ENCODE peak calls at places on chromosomes 12 and 14, in five cellular contexts. X, S, V, Z and D are unnamed samples.

GRCh38 chr12:98399532-98399931 is 115.9 kb upstream of the TMPO start:
- DNase-seq in S (peak; percentile 34), X (peak; percentile 85), Z (no peak), V (no peak), D (peak; percentile 41)

GRCh38 chr12:81757731-81758325 is 1.3 kb downstream of the PPFIA2 start:
- DNase-seq in S (no peak), X (no peak), Z (no peak), V (no peak), D (no peak)

GRCh38 chr14:91385227-91385626 is 32.4 kb downstream of the CCDC88C start:
- DNase-seq in S (no peak), X (no peak), Z (no peak), V (no peak), D (no peak)

GRCh38 chr14:88323520-88324199 is 591 bp upstream of the KCNK10 start:
- DNase-seq in X (no peak), S (no peak), Z (no peak), V (no peak), D (peak; percentile 48)

GRCh38 chr14:95003099-95003960 is 154.0 kb downstream of the DICER1 start:
- DNase-seq in V (no peak), X (no peak), S (no peak), Z (no peak), D (no peak)

GRCh38 chr12:87660987-87661769 is 368.0 kb downstream of the C12orf50 start:
- DNase-seq in V (no peak), Z (no peak), X (no peak), S (no peak), D (no peak)

GRCh38 chr14:98997526-98998205 is 274.3 kb downstream of the BCL11B start:
- DNase-seq in X (no peak), V (no peak), Z (no peak), S (no peak), D (no peak)

GRCh38 chr14:92954933-92955332 is 32.0 kb downstream of the CHGA start:
- DNase-seq in S (no peak), V (no peak), Z (no peak), X (no peak), D (no peak)

GRCh38 chr14:93974299-93974698 is 2.1 kb downstream of the ASB2 start:
- DNase-seq in S (no peak), Z (no peak), X (no peak), V (no peak), D (no peak)

GRCh38 chr12:124162151-124163110 is 132.5 kb upstream of the RFLNA start:
- DNase-seq in Z (no peak), S (no peak), X (peak; percentile 12), V (no peak), D (no peak)

GRCh38 chr14:67514650-67515385 is 18.3 kb upstream of the PLEKHH1 start:
- DNase-seq in X (no peak), Z (no peak), V (peak; percentile 36), S (peak; percentile 54), D (peak; percentile 72)

GRCh38 chr14:68780358-68781160 is 12.3 kb downstream of the ZFP36L1 start:
- DNase-seq in S (peak; percentile 34), V (peak; percentile 73), Z (no peak), X (peak; percentile 53), D (peak; percentile 82)

DNA sequence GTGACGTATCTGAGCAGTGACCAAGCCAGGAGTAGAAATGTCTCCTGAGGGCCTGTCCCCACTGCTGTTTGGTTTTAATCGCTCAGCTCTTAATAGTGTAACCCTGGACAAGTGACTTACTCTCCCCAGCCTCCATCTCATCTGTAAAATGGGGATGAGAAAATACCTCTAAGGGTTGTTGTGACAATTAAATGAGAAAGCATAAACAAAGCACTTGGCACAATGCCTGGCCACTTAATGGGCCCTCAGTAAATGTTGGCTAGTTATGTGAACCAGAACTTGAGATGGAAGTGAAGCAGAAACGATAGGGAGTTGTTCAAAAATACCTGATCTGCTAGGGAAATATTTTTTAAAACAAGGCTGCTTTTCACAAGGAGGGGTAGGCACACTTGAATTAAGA is 58.2 kb downstream of the HMGA2 start:
- DNase-seq in S (no peak), Z (no peak), V (no peak), X (no peak), D (no peak)
- H3K4me1 ChIP-seq in S (no peaks in the 10 kb centered on the region), Z (peaks cover 24% of the 10 kb centered on the region), V (peaks cover 25% of the 10 kb centered on the region), X (no peaks in the 10 kb centered on the region), D (peaks cover 3% of the 10 kb centered on the region)

GRCh38 chr12:24072302-24072701 is 122.8 kb upstream of the SOX5 start:
- DNase-seq in V (no peak), S (no peak), Z (no peak), X (no peak), D (no peak)
- H3K4me1 ChIP-seq in V (no peaks in the 10 kb centered on the region), S (no peaks in the 10 kb centered on the region), Z (no peaks in the 10 kb centered on the region), X (no peaks in the 10 kb centered on the region), D (peaks cover 2% of the 10 kb centered on the region)

GRCh38 chr14:56199976-56200577 is 81.9 kb downstream of the PELI2 start:
- DNase-seq in V (no peak), X (no peak), S (no peak), Z (no peak), D (no peak)
- H3K4me1 ChIP-seq in V (peaks cover 32% of the 10 kb centered on the region), X (peaks cover 34% of the 10 kb centered on the region), S (peaks cover 13% of the 10 kb centered on the region), Z (no peaks in the 10 kb centered on the region), D (no peaks in the 10 kb centered on the region)

DNA sequence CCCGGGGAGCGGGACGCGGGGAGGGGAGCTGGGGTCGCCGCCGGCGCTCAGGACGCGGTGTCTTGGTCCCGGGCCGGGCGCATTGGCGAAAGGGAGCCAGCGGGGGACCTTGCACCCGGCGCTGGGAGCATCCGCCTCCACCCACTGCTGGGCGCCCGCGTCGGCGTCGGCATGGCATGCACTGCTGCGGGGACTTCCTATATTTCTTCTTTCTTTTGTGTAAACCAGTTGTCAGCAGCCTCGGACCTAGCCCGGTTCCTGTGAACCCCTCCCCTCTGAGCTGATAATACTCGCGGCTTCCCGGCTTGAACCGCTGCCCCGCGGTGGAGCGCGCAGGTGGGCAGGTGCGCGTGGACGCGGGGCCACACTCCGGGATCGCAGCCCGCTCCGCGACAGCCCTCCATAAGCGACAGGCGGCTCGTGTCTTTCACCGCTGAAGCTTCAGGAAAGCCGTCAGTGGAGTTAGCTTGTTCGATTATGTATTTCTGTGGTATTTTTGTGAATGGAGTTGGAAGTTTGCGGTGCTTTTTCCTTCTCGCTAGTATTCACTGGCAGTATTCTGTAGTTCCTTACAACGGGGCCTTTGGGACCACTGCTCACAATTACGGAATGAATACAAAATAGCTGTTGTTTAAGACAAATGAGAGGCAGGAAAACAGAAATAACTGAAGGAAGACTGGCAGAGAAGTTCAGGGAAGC is 824 bp downstream of the BMAL2 start:
- DNase-seq in X (no peak), Z (no peak), V (peak; percentile 23), S (peak; percentile 17), D (peak; percentile 61)
- H3K4me1 ChIP-seq in X (peaks cover 54% of the 10 kb centered on the region), Z (peaks cover 64% of the 10 kb centered on the region), V (peaks cover 19% of the 10 kb centered on the region), S (peaks cover 17% of the 10 kb centered on the region), D (no peaks in the 10 kb centered on the region)

DNA sequence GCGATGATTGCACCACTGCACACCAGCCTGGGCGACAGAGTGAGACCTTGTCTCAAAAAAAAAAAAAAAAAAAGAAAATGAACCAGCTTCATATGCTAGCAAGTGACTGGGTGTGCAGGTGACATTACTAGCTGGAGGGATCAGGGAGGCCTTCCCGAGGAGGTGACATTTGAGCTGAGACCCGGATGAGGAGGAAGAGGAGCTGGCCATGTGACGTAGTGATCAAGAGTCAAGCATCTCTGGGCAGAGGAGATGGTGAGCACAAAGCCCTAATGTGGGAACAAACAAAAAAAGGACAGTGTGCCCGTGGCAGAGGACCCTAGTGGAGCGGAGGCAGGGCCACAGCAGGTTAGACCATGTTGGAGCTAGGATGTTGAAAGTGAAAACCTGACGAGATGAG is 3.5 kb upstream of the PTPN6 start:
- DNase-seq in X (no peak), S (no peak), V (no peak), Z (no peak), D (no peak)
- H3K4me1 ChIP-seq in X (peaks cover 30% of the 10 kb centered on the region), S (peaks cover 78% of the 10 kb centered on the region), V (peaks cover 41% of the 10 kb centered on the region), Z (peaks cover 27% of the 10 kb centered on the region), D (no peaks in the 10 kb centered on the region)

GRCh38 chr12:80710727-80711066 is 3.3 kb downstream of the MYF6 start:
- DNase-seq in X (no peak), S (no peak), V (no peak), Z (no peak), D (no peak)

GRCh38 chr12:80708535-80709328 is 1.3 kb downstream of the MYF6 start:
- DNase-seq in V (no peak), S (no peak), X (no peak), Z (no peak), D (no peak)

GRCh38 chr12:80707126-80707829 is at the start of gene MYF6:
- DNase-seq in S (no peak), Z (no peak), V (no peak), X (no peak), D (no peak)

GRCh38 chr12:80709811-80710726 is 2.6 kb downstream of the MYF6 start:
- DNase-seq in X (peak; percentile 27), Z (no peak), S (no peak), V (no peak), D (no peak)

DNA sequence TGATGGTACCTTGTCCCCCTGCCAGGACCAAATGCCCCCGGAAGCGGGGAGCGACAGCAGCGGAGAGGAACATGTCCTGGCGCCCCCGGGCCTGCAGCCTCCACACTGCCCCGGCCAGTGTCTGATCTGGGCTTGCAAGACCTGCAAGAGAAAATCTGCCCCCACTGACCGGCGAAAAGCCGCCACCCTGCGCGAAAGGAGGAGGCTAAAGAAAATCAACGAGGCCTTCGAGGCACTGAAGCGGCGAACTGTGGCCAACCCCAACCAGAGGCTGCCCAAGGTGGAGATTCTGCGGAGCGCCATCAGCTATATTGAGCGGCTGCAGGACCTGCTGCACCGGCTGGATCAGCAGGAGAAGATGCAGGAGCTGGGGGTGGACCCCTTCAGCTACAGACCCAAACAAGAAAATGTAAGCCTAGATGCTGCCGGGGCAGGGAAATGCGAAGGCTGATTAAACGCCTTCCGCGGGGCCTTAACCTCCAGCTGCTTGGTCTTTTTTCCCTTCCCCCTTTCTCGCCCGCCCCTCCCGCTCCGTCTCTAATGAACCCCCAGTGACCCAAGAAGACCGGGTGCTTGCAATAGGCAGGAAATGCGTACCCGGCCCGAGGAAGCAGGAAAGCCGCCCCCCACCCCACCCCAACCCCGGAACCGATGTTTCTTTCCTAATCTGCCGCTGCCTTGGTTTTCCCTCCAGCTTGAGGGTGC is 548 bp downstream of the MYF6 start:
- DNase-seq in V (no peak), X (no peak), S (no peak), Z (no peak), D (peak; percentile 33)
- H3K4me1 ChIP-seq in V (peaks cover 5% of the 10 kb centered on the region), X (no peaks in the 10 kb centered on the region), S (no peaks in the 10 kb centered on the region), Z (peaks cover 5% of the 10 kb centered on the region), D (peaks cover 4% of the 10 kb centered on the region)

DNA sequence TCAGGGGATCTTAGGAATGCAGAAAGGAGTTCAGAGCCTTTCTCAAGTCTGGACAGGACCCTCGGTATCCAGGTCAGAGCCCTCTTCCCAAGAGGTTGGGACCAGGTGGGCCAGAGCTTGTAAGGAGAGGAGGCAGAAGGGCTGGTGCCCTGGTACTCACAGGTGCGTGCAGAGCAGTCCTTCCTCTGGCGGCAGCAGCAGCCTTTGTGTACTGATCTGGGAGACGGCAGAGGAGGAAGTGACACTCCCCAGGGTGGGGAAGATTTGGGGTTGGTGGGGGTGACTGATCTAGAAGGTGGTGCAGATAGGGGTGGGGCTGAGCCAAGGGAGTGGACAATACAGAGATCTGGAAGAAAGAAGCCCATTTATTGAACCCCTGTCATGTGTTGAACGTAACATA is at the start of gene ITGB7:
- DNase-seq in V (no peak), S (peak; percentile 73), Z (no peak), X (no peak), D (peak; percentile 39)
- H3K4me1 ChIP-seq in V (peaks cover 17% of the 10 kb centered on the region), S (peaks cover 89% of the 10 kb centered on the region), Z (peaks cover 8% of the 10 kb centered on the region), X (no peaks in the 10 kb centered on the region), D (peaks cover 7% of the 10 kb centered on the region)